ENCODE peak calls at places on chromosomes 12 and 14, in six cellular contexts. Q is upper lobe of right lung, P is OCI-LY7, D is kidney tubule cell, T is HT-29, E is astrocyte of the spinal cord. Y is an unnamed sample.

GRCh38 chr12:123143753-123144461 is 7.0 kb downstream of the PITPNM2 start:
- DNase-seq in Q (no peak), P (no peak), D (no peak), T (no peak), E (no peak), Y (no peak)

GRCh38 chr12:60101715-60102114 is 505.9 kb downstream of the SLC16A7 start:
- DNase-seq in Q (no peak), P (no peak), D (peak; percentile 74), T (no peak), E (peak; percentile 32), Y (peak; percentile 46)

GRCh38 chr14:104661086-104661485 is 28.3 kb upstream of the INF2 start:
- DNase-seq in Q (no peak), P (no peak), D (no peak), T (no peak), E (no peak), Y (no peak)

GRCh38 chr14:92976268-92976667 is 53.3 kb downstream of the CHGA start:
- DNase-seq in Q (no peak), P (no peak), D (no peak), T (no peak), E (no peak), Y (no peak)

GRCh38 chr12:100868487-100868886 is 73.9 kb downstream of the ANO4 start:
- DNase-seq in Q (no peak), P (no peak), D (peak; percentile 65), T (no peak), E (peak; percentile 60), Y (peak; percentile 52)

GRCh38 chr12:90076851-90077319 is 368.2 kb upstream of the ATP2B1 start:
- DNase-seq in Q (no peak), P (peak; percentile 82), D (no peak), T (no peak), E (no peak), Y (no peak)

GRCh38 chr14:20730921-20731320 is 14.8 kb upstream of the EDDM3A start:
- DNase-seq in Q (no peak), P (no peak), D (no peak), T (no peak), E (no peak), Y (no peak)

GRCh38 chr14:57816568-57817284 is 49.2 kb downstream of the SLC35F4 start:
- DNase-seq in Q (no peak), P (no peak), D (peak; percentile 89), T (no peak), E (peak; percentile 32), Y (peak; percentile 84)

GRCh38 chr14:22952418-22952817 is 4.5 kb downstream of the HAUS4 start:
- DNase-seq in Q (no peak), P (no peak), D (no peak), T (no peak), E (no peak), Y (no peak)

GRCh38 chr12:55673638-55674037 is 34.1 kb downstream of the ITGA7 start:
- DNase-seq in Q (no peak), P (peak; percentile 87), D (no peak), T (no peak), E (no peak), Y (no peak)

GRCh38 chr12:111268738-111269572 is 99.9 kb downstream of the PHETA1 start:
- DNase-seq in Q (no peak), P (peak; percentile 21), D (no peak), T (no peak), E (no peak), Y (no peak)